ENCODE peak calls at places on chromosomes 3 and 15, in eight cellular contexts. C is left ventricle myocardium inferior; W is lung; K is hepatocyte; T is psoas muscle; H is cardiac muscle cell; M is BJ; A is activated CD8-positive, alpha-beta T cell treated with anti-CD3 and anti-CD28 coated beads for 36 hours. E is an unnamed sample.
A peak's percentile ranks its signal among the peaks of the same experiment; 100 is the strongest.

GRCh38 chr15:73930790-73931281 is 4.6 kb downstream of the LOXL1 start:
- DNase-seq in C (no peak), W (no peak), K (peak; percentile 51), T (peak; percentile 69), H (no peak), M (no peak), A (no peak), E (no peak)

GRCh38 chr15:38217181-38217580 is 35.5 kb upstream of the SPRED1 start:
- DNase-seq in C (no peak), W (peak; percentile 41), K (no peak), T (no peak), H (no peak), M (no peak), A (no peak), E (no peak)

GRCh38 chr15:62749036-62749435 is 293.5 kb upstream of the TPM1 start:
- DNase-seq in C (no peak), W (no peak), K (no peak), T (no peak), H (no peak), M (no peak), A (no peak), E (no peak)

GRCh38 chr15:52100807-52101206 is 11.8 kb downstream of the BCL2L10 start:
- DNase-seq in C (peak; percentile 79), W (peak; percentile 56), K (peak; percentile 66), T (peak; percentile 89), H (no peak), M (peak; percentile 79), A (no peak), E (no peak)

GRCh38 chr15:97084650-97085049 is 754.1 kb downstream of the NR2F2 start:
- DNase-seq in C (no peak), W (no peak), K (no peak), T (no peak), H (no peak), M (no peak), A (no peak), E (no peak)

GRCh38 chr3:9192238-9192637 is 57.2 kb downstream of the SRGAP3 start:
- DNase-seq in C (no peak), W (no peak), K (peak; percentile 60), T (no peak), H (no peak), M (no peak), A (no peak), E (no peak)

GRCh38 chr3:24235121-24235520 is 259.5 kb downstream of the THRB start:
- DNase-seq in C (no peak), W (no peak), K (peak; percentile 26), T (no peak), H (no peak), M (no peak), A (no peak), E (no peak)

GRCh38 chr15:52117549-52117948 is 5.0 kb upstream of the BCL2L10 start:
- DNase-seq in C (no peak), W (no peak), K (no peak), T (no peak), H (no peak), M (no peak), A (no peak), E (no peak)

GRCh38 chr3:136232413-136232812 is 17.7 kb upstream of the PCCB start:
- DNase-seq in C (no peak), W (no peak), K (no peak), T (no peak), H (no peak), M (no peak), A (no peak), E (no peak)

GRCh38 chr3:146222204-146223046 is 28.5 kb downstream of the PLSCR4 start:
- DNase-seq in C (no peak), W (no peak), K (peak; percentile 54), T (no peak), H (no peak), M (no peak), A (no peak), E (no peak)

GRCh38 chr3:132593241-132593949 is 3.7 kb upstream of the ACKR4 start:
- DNase-seq in C (no peak), W (no peak), K (no peak), T (no peak), H (no peak), M (no peak), A (no peak), E (no peak)

GRCh38 chr3:32570426-32571191 is at the start of gene DYNC1LI1:
- DNase-seq in C (peak; percentile 98), W (peak; percentile 94), K (peak; percentile 98), T (peak; percentile 98), H (peak; percentile 97), M (peak; percentile 45), A (peak; percentile 96), E (peak; percentile 99)

GRCh38 chr3:115580566-115580965 is 42.7 kb upstream of the GAP43 start:
- DNase-seq in C (no peak), W (no peak), K (no peak), T (no peak), H (no peak), M (no peak), A (no peak), E (no peak)

GRCh38 chr3:37985637-37986320 is 4.8 kb upstream of the VILL start:
- DNase-seq in C (no peak), W (no peak), K (no peak), T (peak; percentile 52), H (no peak), M (no peak), A (no peak), E (no peak)
- TF ChIP-seq CTCF in C (peak; percentile 15), W (no peak), K (peak; percentile 9), T (no peak), H (no peak), M (no peak), A (no peak), E (no peak)

GRCh38 chr3:122257951-122258350 is 67.1 kb upstream of the CSTA start:
- DNase-seq in C (no peak), W (no peak), K (no peak), T (no peak), H (no peak), M (no peak), A (no peak), E (no peak)
- TF ChIP-seq CTCF in C (no peak), W (no peak), K (no peak), T (no peak), H (no peak), M (no peak), A (no peak), E (no peak)

DNA sequence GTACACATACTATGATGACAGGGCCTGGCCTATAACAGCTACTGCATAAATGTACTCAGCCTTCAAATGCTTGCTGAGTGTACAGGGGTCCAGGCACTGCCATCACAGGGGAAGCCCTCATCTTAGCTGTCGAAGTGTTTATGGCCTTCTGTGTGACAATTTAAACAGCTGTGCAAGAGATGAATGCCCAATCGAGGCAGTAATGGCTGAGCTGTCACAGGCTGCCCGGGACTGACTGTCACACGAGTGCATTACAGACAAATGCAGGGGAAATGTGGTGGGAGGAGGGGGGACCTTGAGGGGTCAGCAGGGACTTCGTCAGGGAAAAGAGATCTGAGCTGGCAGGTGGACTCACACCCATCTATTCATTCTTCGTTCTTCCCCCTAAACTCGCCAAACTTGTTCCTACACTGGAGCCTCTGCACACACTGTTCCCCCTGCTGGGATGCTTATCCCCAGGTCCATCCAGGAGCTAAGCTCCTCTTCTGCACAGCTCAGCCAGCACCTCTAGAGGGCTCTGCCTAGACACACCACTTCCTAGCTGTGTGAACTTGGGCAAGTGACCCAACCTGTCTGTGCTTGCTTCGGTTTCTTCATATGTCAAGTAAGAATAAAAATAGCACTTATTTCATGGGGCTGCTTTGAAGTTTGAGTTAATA is 156.2 kb upstream of the IQSEC1 start:
- DNase-seq in C (no peak), W (no peak), K (no peak), T (no peak), H (no peak), M (no peak), A (peak; percentile 42), E (no peak)
- TF ChIP-seq CTCF in C (peak; percentile 33), W (no peak), K (peak; percentile 12), T (no peak), H (peak; percentile 37), M (peak; percentile 37), A (peak; percentile 33), E (peak; percentile 21)

GRCh38 chr3:51720292-51721061 is 13.6 kb downstream of the GRM2 start:
- DNase-seq in C (no peak), W (no peak), K (no peak), T (no peak), H (no peak), M (no peak), A (no peak), E (no peak)

GRCh38 chr3:51718547-51719412 is 11.9 kb downstream of the GRM2 start:
- DNase-seq in C (peak; percentile 49), W (no peak), K (peak; percentile 78), T (peak; percentile 72), H (peak; percentile 84), M (no peak), A (peak; percentile 90), E (peak; percentile 94)

GRCh38 chr3:51719413-51720025 is 12.7 kb downstream of the GRM2 start:
- DNase-seq in C (no peak), W (no peak), K (no peak), T (no peak), H (no peak), M (no peak), A (no peak), E (no peak)

GRCh38 chr3:51721062-51721745 is 14.3 kb downstream of the GRM2 start:
- DNase-seq in C (no peak), W (no peak), K (no peak), T (no peak), H (no peak), M (no peak), A (no peak), E (no peak)

DNA sequence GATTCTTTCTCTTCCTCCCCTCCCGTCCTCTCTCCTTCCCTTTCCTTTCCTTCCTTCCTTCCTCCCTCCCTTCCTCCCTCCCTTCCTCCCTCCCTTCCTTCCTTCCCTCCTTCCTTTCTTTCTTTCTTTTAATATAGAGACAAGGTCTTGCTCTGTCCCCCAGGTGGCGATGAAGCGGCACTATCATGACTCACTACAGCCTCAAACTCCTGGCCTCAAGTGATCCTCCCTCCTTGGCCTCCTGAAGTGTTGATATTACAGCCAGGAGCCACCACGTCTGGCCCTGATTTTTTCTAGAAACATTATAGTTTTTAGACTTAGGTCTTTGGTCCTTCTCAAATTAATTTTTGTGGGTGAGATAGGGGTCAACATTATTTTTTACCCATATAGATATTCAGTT is 15.5 kb downstream of the GRM2 start:
- DNase-seq in C (no peak), W (no peak), K (no peak), T (no peak), H (no peak), M (no peak), A (peak; percentile 67), E (no peak)
- TF ChIP-seq CTCF in C (no peak), W (no peak), K (no peak), T (no peak), H (no peak), M (no peak), A (peak; percentile 30), E (no peak)